ENCODE peak calls at places on chromosomes 7 and 10, in four cellular contexts. Z is cardiac fibroblast, T is lower leg skin, S is H9. V is an unnamed sample.

GRCh38 chr10:122786269-122786668 is 59.4 kb downstream of the CUZD1 start:
- DNase-seq in Z (peak; percentile 28), T (no peak), S (peak; percentile 61), V (no peak)

GRCh38 chr10:585502-585901 is 104.0 kb downstream of the DIP2C start:
- DNase-seq in Z (no peak), T (peak; percentile 45), S (no peak), V (no peak)

GRCh38 chr10:57535306-57535705 is 732.4 kb downstream of the IPMK start:
- DNase-seq in Z (no peak), T (no peak), S (no peak), V (no peak)

GRCh38 chr7:106623846-106624245 is 37.1 kb downstream of the CCDC71L start:
- DNase-seq in Z (peak; percentile 85), T (no peak), S (no peak), V (no peak)

GRCh38 chr7:110373514-110374258 is 717.2 kb upstream of the LRRN3 start:
- DNase-seq in Z (no peak), T (no peak), S (no peak), V (no peak)

GRCh38 chr10:44051584-44052385 is 333.1 kb downstream of the CXCL12 start:
- DNase-seq in Z (peak; percentile 86), T (peak; percentile 78), S (no peak), V (no peak)

GRCh38 chr7:75611557-75612178 is 119.5 kb downstream of the SPDYE5 start:
- DNase-seq in Z (peak; percentile 4), T (peak; percentile 90), S (peak; percentile 83), V (no peak)

GRCh38 chr7:133932591-133932990 is 194.5 kb upstream of the LRGUK start:
- DNase-seq in Z (no peak), T (no peak), S (no peak), V (no peak)

GRCh38 chr7:70799841-70800405 is 332.0 kb upstream of the GALNT17 start:
- DNase-seq in Z (no peak), T (peak; percentile 59), S (no peak), V (no peak)

GRCh38 chr7:111540199-111540815 is 22.0 kb downstream of the IMMP2L start:
- DNase-seq in Z (no peak), T (no peak), S (no peak), V (no peak)

GRCh38 chr10:4181075-4181474 is 396.1 kb upstream of the KLF6 start:
- DNase-seq in Z (no peak), T (no peak), S (no peak), V (no peak)

GRCh38 chr10:27819781-27820531 is 74.3 kb upstream of the MKX start:
- DNase-seq in Z (peak; percentile 9), T (no peak), S (no peak), V (peak; percentile 34)

GRCh38 chr10:135601-136464 is 578 bp downstream of the ZMYND11 start:
- DNase-seq in Z (peak; percentile 60), T (peak; percentile 94), S (peak; percentile 55), V (peak; percentile 65)

GRCh38 chr7:30800785-30801252 is 29.6 kb downstream of the MINDY4 start:
- DNase-seq in Z (peak; percentile 91), T (no peak), S (peak; percentile 56), V (peak; percentile 76)

GRCh38 chr10:3473271-3473670 is 300.7 kb upstream of the PITRM1 start:
- DNase-seq in Z (no peak), T (peak; percentile 84), S (no peak), V (peak; percentile 79)

GRCh38 chr10:133335238-133336122 is 1.2 kb downstream of the CALY start:
- DNase-seq in Z (peak; percentile 70), T (no peak), S (peak; percentile 65), V (peak; percentile 38)

GRCh38 chr7:53315986-53316385 is 280.6 kb downstream of the POM121L12 start:
- DNase-seq in Z (no peak), T (no peak), S (no peak), V (no peak)

GRCh38 chr7:29588212-29588611 is 24.6 kb downstream of the PRR15 start:
- DNase-seq in Z (no peak), T (no peak), S (no peak), V (no peak)

GRCh38 chr7:150631084-150631824 is 931 bp downstream of the GIMAP6 start:
- DNase-seq in Z (no peak), T (peak; percentile 85), S (no peak), V (no peak)

GRCh38 chr10:16777473-16778370 is 39.5 kb downstream of the RSU1 start:
- DNase-seq in Z (peak; percentile 78), T (no peak), S (no peak), V (peak; percentile 8)

GRCh38 chr7:19210883-19211282 is 65.7 kb upstream of the FERD3L start:
- DNase-seq in Z (no peak), T (no peak), S (no peak), V (no peak)

GRCh38 chr7:11573128-11573527 is 258.9 kb downstream of the THSD7A start:
- DNase-seq in Z (no peak), T (no peak), S (no peak), V (no peak)

GRCh38 chr10:44278669-44279337 is 106.1 kb downstream of the CXCL12 start:
- DNase-seq in Z (peak; percentile 37), T (no peak), S (no peak), V (no peak)

GRCh38 chr10:15321431-15322321 is 49.4 kb downstream of the FAM171A1 start:
- DNase-seq in Z (peak; percentile 38), T (peak; percentile 81), S (no peak), V (no peak)

GRCh38 chr10:5364365-5364764 is 401 bp upstream of the UCN3 start:
- DNase-seq in Z (no peak), T (no peak), S (no peak), V (no peak)

GRCh38 chr7:139960158-139960557 is 102.6 kb downstream of the PARP12 start:
- DNase-seq in Z (peak; percentile 53), T (peak; percentile 32), S (no peak), V (no peak)

GRCh38 chr7:23349484-23350157 is 50.5 kb downstream of the MALSU1 start:
- DNase-seq in Z (peak; percentile 78), T (no peak), S (no peak), V (no peak)

GRCh38 chr10:78454123-78454645 is 420.5 kb downstream of the RPS24 start:
- DNase-seq in Z (no peak), T (no peak), S (no peak), V (no peak)

GRCh38 chr10:125008689-125009579 is 67.0 kb downstream of the ZRANB1 start:
- DNase-seq in Z (no peak), T (no peak), S (no peak), V (peak; percentile 19)

GRCh38 chr7:33986951-33987948 is 81.9 kb downstream of the BMPER start:
- DNase-seq in Z (peak; percentile 99), T (no peak), S (no peak), V (peak; percentile 75)

GRCh38 chr7:73437699-73438416 is 4.3 kb downstream of the FZD9 start:
- DNase-seq in Z (no peak), T (no peak), S (no peak), V (no peak)

GRCh38 chr7:17985473-17986239 is 42.0 kb downstream of the PRPS1L1 start:
- DNase-seq in Z (no peak), T (no peak), S (no peak), V (no peak)

GRCh38 chr7:105760549-105761447 is 115.6 kb downstream of the ATXN7L1 start:
- DNase-seq in Z (no peak), T (no peak), S (no peak), V (no peak)

GRCh38 chr7:45053401-45053800 is 35.4 kb downstream of the NACAD start:
- DNase-seq in Z (no peak), T (no peak), S (no peak), V (no peak)

GRCh38 chr10:110429301-110429700 is 68.4 kb upstream of the DUSP5 start:
- DNase-seq in Z (peak; percentile 39), T (peak; percentile 46), S (no peak), V (no peak)

DNA sequence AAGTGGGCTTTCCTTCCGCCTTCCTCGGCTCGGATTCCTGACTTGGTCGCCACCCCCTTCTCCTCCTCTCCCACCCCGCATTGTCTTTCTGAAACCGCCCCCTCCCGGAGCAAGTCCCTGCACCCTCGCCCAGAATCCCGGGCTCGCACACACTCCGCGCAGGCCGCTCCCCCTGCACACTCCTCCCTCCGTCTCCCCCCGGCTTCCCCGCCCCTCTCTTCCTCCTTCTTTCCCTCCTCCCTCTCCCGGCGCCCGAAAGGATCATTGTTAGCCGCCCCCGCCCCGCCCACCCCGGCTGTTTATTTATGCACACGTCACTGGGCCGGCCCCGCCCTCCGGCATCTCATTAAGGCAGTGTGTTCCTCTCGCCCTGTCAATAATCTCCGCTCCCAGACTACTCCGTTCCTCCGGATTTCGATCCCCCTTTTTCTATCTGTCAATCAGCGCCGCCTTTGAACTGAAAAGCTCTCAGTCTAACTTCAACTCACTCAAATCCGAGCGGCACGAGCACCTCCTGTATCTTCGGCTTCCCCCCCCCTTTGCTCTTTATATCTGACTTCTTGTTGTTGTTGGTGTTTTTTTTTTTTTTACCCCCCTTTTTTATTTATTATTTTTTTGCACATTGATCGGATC is at the start of gene TCF7L2:
- DNase-seq in Z (peak; percentile 97), T (peak; percentile 99), S (peak; percentile 99), V (peak; percentile 91)
- TF ChIP-seq CTCF in Z (no peak), T (no peak), S (no peak), V (no peak)

GRCh38 chr10:84059526-84059925 is 79.8 kb upstream of the GHITM start:
- DNase-seq in Z (no peak), T (no peak), S (no peak), V (no peak)
- TF ChIP-seq CTCF in Z (no peak), T (no peak), S (peak; percentile 29), V (no peak)

GRCh38 chr7:102129636-102130370 is 156.9 kb upstream of the SH2B2 start:
- DNase-seq in Z (no peak), T (no peak), S (no peak), V (no peak)

GRCh38 chr7:102120666-102121065 is 166.0 kb upstream of the SH2B2 start:
- DNase-seq in Z (no peak), T (no peak), S (no peak), V (no peak)

GRCh38 chr7:102122026-102122425 is 164.6 kb upstream of the SH2B2 start:
- DNase-seq in Z (peak; percentile 70), T (no peak), S (no peak), V (no peak)

GRCh38 chr7:102128303-102128702 is 158.4 kb upstream of the SH2B2 start:
- DNase-seq in Z (no peak), T (no peak), S (no peak), V (no peak)

DNA sequence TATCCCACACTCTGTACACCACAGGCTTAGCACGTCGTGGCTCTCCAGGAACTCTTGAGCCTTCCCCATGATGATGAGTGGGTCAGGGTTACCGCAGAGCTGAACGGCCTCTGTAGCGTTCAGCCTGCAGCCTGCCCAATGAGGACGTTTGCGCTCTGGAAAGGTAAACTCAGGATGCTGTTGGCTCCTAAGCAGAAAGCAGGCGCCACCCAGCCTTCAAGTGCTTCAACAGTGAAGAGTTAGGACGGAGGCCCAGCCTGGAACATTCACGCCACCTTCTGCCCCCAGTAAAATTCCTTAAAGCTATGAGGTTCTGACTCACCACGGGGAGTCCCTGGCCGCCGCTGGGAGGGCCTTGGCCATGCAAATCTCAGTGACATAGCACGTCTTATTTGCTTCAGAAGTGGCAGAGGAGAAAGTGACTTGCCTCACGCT is 161.5 kb upstream of the SH2B2 start:
- DNase-seq in Z (peak; percentile 92), T (no peak), S (peak; percentile 87), V (no peak)
- TF ChIP-seq CTCF in Z (no peak), T (no peak), S (peak; percentile 17), V (no peak)

GRCh38 chr10:101772895-101773761 is 2.8 kb downstream of the FGF8 start:
- DNase-seq in Z (no peak), T (peak; percentile 70), S (no peak), V (no peak)

GRCh38 chr10:101773923-101774588 is 1.9 kb downstream of the FGF8 start:
- DNase-seq in Z (no peak), T (peak; percentile 69), S (no peak), V (no peak)

GRCh38 chr10:101772017-101772894 is 3.7 kb downstream of the FGF8 start:
- DNase-seq in Z (no peak), T (peak; percentile 70), S (no peak), V (no peak)

GRCh38 chr10:101775273-101776131 is at the start of gene FGF8:
- DNase-seq in Z (no peak), T (peak; percentile 76), S (no peak), V (no peak)

GRCh38 chr10:101774589-101775272 is 1.2 kb downstream of the FGF8 start:
- DNase-seq in Z (no peak), T (peak; percentile 80), S (peak; percentile 70), V (no peak)
- TF ChIP-seq CTCF in Z (no peak), T (no peak), S (no peak), V (no peak)